ENCODE peak calls at places on chromosomes 5 and 9, in nine cellular contexts. K is A549, X is brain microvascular endothelial cell, W is GM12865, J is WERI-Rb-1, T is upper lobe of left lung, O is cardiac fibroblast, S is fibroblast of villous mesenchyme, E is psoas muscle. P is an unnamed sample.

GRCh38 chr5:141856030-141856790 is 22.0 kb downstream of the PCDH1 start:
- DNase-seq in T (peak; percentile 55), S (no peak), W (no peak), K (no peak), E (no peak), J (no peak), X (no peak), O (no peak), P (no peak)

GRCh38 chr9:125971895-125972729 is 224.9 kb downstream of the PBX3 start:
- DNase-seq in K (no peak), T (no peak), E (no peak), J (no peak), X (no peak), W (no peak), S (no peak), O (no peak), P (no peak)

GRCh38 chr9:92520837-92521236 is 15.0 kb downstream of the ECM2 start:
- DNase-seq in E (no peak), O (no peak), J (no peak), T (no peak), W (no peak), S (no peak), X (no peak), K (no peak), P (no peak)

GRCh38 chr9:85228111-85228855 is 513.5 kb downstream of the AGTPBP1 start:
- DNase-seq in K (no peak), S (no peak), T (no peak), O (no peak), J (no peak), E (no peak), X (no peak), W (no peak), P (no peak)

GRCh38 chr5:1437876-1438559 is 7.2 kb downstream of the SLC6A3 start:
- DNase-seq in J (no peak), S (no peak), X (no peak), W (no peak), O (no peak), K (no peak), T (no peak), E (no peak), P (no peak)

GRCh38 chr9:112332977-112333638 is at the start of gene PTBP3:
- DNase-seq in E (peak; percentile 81), T (peak; percentile 97), J (peak; percentile 87), W (peak; percentile 93), X (no peak), K (peak; percentile 85), O (peak; percentile 82), S (peak; percentile 77), P (peak; percentile 89)

GRCh38 chr5:72378636-72379289 is 58.6 kb downstream of the PTCD2 start:
- DNase-seq in T (no peak), X (peak; percentile 82), O (peak; percentile 95), S (peak; percentile 66), E (peak; percentile 34), K (peak; percentile 59), J (no peak), W (no peak), P (peak; percentile 91)

GRCh38 chr9:20621553-20622329 is 558 bp downstream of the MLLT3 start:
- DNase-seq in J (peak; percentile 28), E (peak; percentile 75), O (peak; percentile 88), X (peak; percentile 59), S (peak; percentile 71), T (peak; percentile 89), K (peak; percentile 86), W (peak; percentile 87), P (peak; percentile 74)

GRCh38 chr5:14675865-14676300 is 11.4 kb downstream of the OTULIN start:
- DNase-seq in T (no peak), O (no peak), J (no peak), E (no peak), S (peak; percentile 54), X (no peak), W (peak; percentile 72), K (no peak), P (no peak)

GRCh38 chr9:110364451-110364850 is 26.8 kb upstream of the TXNDC8 start:
- DNase-seq in J (no peak), E (no peak), X (no peak), K (no peak), T (no peak), S (no peak), O (no peak), W (no peak), P (no peak)

GRCh38 chr9:115614326-115614725 is 496.4 kb upstream of the TNC start:
- DNase-seq in S (no peak), W (no peak), K (no peak), J (no peak), E (no peak), T (no peak), O (no peak), X (no peak), P (no peak)
- TF ChIP-seq CTCF in S (no peak), W (no peak), K (no peak), J (no peak), E (no peak), T (no peak), O (no peak), X (no peak), P (no peak)

DNA sequence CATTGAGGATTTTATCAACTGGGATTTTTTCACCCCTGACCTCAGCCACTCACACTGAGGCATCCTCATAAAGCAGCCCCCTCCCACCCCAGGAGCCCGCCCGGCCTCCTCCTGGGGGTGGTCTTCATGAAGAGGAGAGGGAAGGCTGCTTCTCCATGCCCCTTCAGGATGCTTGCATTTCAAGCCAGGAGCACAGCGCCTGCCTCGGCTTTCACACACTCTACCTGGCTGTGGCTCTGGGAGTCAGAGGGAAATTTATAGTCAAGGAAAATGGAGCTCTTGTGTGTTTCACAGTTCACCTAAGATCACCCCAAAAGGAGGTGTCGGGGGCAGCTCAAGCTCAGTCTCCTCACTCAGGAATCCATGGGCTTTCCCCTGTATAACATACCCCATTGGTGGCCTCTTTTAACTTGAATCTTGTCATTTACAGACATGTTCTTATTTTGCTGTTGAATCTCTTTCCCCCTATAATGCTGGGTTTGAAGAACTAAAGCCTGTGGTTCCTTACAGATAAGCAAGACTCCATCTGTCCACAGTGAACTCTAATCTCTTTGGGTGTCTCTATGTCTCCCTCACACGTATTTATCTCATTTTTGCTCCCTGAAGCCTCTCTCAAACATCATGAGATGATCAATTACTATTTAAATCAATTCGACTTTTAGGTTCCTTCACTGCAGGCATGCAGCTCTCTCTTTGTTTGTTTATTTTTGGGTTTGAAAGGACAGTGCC is 22.6 kb upstream of the IQGAP2 start:
- DNase-seq in J (peak; percentile 69), K (no peak), W (no peak), E (no peak), O (no peak), T (no peak), X (no peak), S (no peak), P (no peak)
- H3K4me3 ChIP-seq in J (peak overlapping the region; percentile 17), K (no peak overlapping the region), W (no peak overlapping the region), E (no peak overlapping the region), O (no peak overlapping the region), T (no peak overlapping the region), X (no peak overlapping the region), S (no peak overlapping the region), P (no peak overlapping the region)

DNA sequence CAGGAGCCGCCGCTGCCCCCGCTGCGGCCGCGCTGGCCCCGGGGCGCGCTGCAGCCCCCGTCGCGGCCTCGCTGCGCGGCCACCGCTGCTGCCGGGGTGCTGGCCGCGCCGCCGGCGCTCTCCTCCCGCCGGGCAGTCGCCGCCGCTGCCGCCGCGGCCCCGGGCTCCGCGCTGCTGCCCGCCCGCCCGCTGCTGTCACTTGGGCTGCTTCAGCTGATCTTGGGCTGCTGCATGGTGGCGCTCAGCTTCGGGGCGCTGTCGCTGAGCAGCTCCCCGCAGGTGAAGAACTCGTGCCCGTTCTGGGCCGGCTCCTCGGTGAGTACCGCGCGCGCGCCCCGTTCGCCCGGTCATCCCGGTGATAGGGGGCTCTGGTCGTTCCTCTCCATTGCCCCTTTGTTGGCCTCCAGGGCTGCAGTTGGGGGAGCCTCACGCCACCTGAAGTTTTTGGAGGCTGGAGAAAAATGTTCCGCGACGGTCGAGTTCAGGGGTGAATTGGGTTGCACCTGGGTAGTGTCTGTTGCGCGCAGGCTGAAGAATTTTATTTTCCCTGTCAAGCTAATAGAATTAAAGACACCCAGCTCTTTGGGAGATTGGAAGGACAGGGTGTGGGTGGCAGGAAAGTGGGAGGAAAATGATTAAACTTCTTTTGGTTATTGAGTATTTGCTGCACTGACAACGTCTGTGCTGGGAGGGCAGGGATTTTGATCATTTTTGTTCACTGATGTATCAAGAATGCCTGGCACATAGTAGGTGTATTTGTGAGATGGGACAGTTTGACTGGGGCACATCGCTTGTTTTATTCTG is 596 bp downstream of the ENTREP1 start:
- DNase-seq in T (peak; percentile 87), J (peak; percentile 19), W (no peak), S (no peak), K (no peak), O (no peak), E (peak; percentile 19), X (no peak), P (no peak)
- TF ChIP-seq CTCF in T (no peak), J (no peak), W (no peak), S (no peak), K (no peak), O (no peak), E (no peak), X (no peak), P (no peak)

GRCh38 chr5:150154618-150155134 is 969 bp downstream of the PDGFRB start:
- DNase-seq in J (no peak), X (no peak), W (no peak), E (no peak), T (no peak), S (no peak), O (no peak), K (no peak), P (no peak)

GRCh38 chr5:150156033-150156381 is 362 bp upstream of the PDGFRB start:
- DNase-seq in O (no peak), T (no peak), W (no peak), E (no peak), K (no peak), X (no peak), J (no peak), S (no peak), P (no peak)

GRCh38 chr5:150155258-150156032 is at the start of gene PDGFRB:
- DNase-seq in J (no peak), O (peak; percentile 98), W (peak; percentile 28), T (peak; percentile 86), E (peak; percentile 92), X (peak; percentile 85), S (peak; percentile 94), K (no peak), P (peak; percentile 94)

GRCh38 chr5:150158170-150158949 is 2.7 kb upstream of the PDGFRB start:
- DNase-seq in W (no peak), X (no peak), O (peak; percentile 70), E (peak; percentile 55), S (peak; percentile 71), T (peak; percentile 58), J (no peak), K (no peak), P (no peak)

DNA sequence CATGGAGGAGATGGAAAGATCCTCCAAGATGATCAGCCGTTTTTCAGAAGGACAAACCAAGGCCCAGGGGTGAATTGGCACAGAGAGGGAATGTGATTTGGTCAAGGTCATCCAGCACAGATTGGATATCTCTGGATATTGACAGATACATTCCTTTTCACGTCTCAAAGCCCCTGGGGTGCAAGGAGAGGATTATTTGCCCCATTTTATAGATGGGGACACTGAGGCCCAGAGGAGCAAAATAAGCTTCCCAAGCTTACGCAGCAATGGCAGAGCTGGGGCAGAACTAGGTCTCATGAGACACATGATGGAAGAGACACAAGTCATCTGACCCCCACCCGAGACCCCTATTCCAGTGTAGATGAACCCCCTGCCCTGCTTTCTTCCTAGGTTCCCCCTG is 895 bp upstream of the PDGFRB start:
- DNase-seq in W (no peak), O (no peak), K (no peak), X (no peak), T (no peak), S (no peak), E (no peak), J (no peak), P (no peak)
- H3K4me3 ChIP-seq in W (no peak overlapping the region), O (no peak overlapping the region), K (no peak overlapping the region), X (no peak overlapping the region), T (no peak overlapping the region), S (peak overlapping the region; percentile 97), E (peak overlapping the region; percentile 63), J (no peak overlapping the region), P (no peak overlapping the region)